ENCODE peak calls at places on chromosome 15, in eight cellular contexts. T is AG10803; V is HS-5; E is fibroblast of mammary gland; B is AG04450; H is NCI-H2171; X is stimulated activated CD4-positive, alpha-beta T cell treated with anti-CD3 and anti-CD28 coated beads, Interleukin-2, amount 100 ng/mL, for 48 hours; S is NCI-H1092. P is an unnamed sample.

GRCh38 chr15:44101944-44102343 is 93.1 kb downstream of the FRMD5 start:
- DNase-seq in T (peak), V (peak), E (peak), B (peak), H (no peak), X (no peak), S (no peak), P (peak)

GRCh38 chr15:68080783-68081182 is 26.7 kb downstream of the PIAS1 start:
- DNase-seq in T (no peak), V (no peak), E (no peak), B (no peak), H (no peak), X (no peak), S (no peak), P (no peak)

GRCh38 chr15:49270541-49271421 is 100.7 kb downstream of the GALK2 start:
- DNase-seq in T (peak), V (no peak), E (peak), B (no peak), H (no peak), X (no peak), S (no peak), P (no peak)

GRCh38 chr15:65920121-65920520 is 50.8 kb downstream of the RAB11A start:
- DNase-seq in T (no peak), V (no peak), E (no peak), B (no peak), H (peak), X (no peak), S (no peak), P (no peak)

GRCh38 chr15:46786886-46787285 is 930.4 kb upstream of the SEMA6D start:
- DNase-seq in T (no peak), V (no peak), E (no peak), B (no peak), H (peak), X (no peak), S (no peak), P (no peak)

GRCh38 chr15:74893627-74894026 is 3.8 kb downstream of the MPI start:
- DNase-seq in T (no peak), V (no peak), E (no peak), B (no peak), H (no peak), X (no peak), S (no peak), P (no peak)

GRCh38 chr15:66238318-66238717 is 15.2 kb downstream of the MEGF11 start:
- DNase-seq in T (no peak), V (no peak), E (no peak), B (no peak), H (no peak), X (no peak), S (no peak), P (no peak)

GRCh38 chr15:77138167-77138522 is 67.2 kb upstream of the TSPAN3 start:
- DNase-seq in T (no peak), V (no peak), E (peak), B (peak), H (no peak), X (no peak), S (no peak), P (no peak)

GRCh38 chr15:70488002-70488605 is 275.3 kb downstream of the UACA start:
- DNase-seq in T (peak), V (no peak), E (peak), B (no peak), H (no peak), X (peak), S (peak), P (no peak)

GRCh38 chr15:73697033-73697467 is 12.9 kb downstream of the CD276 start:
- DNase-seq in T (peak), V (peak), E (peak), B (peak), H (peak), X (peak), S (peak), P (peak)

GRCh38 chr15:33160054-33160453 is 34.5 kb downstream of the FMN1 start:
- DNase-seq in T (no peak), V (no peak), E (no peak), B (no peak), H (no peak), X (no peak), S (no peak), P (no peak)

GRCh38 chr15:43256341-43256740 is 10.4 kb downstream of the TGM5 start:
- DNase-seq in T (no peak), V (no peak), E (no peak), B (no peak), H (no peak), X (no peak), S (no peak), P (no peak)

GRCh38 chr15:90679959-90680358 is 37.2 kb upstream of the BLM start:
- DNase-seq in T (peak), V (no peak), E (no peak), B (no peak), H (no peak), X (no peak), S (no peak), P (no peak)

GRCh38 chr15:99486371-99487336 is 79.1 kb upstream of the MEF2A start:
- DNase-seq in T (peak), V (no peak), E (peak), B (no peak), H (peak), X (no peak), S (peak), P (no peak)

GRCh38 chr15:42171795-42172194 is 15.4 kb upstream of the PLA2G4F start:
- DNase-seq in T (no peak), V (no peak), E (no peak), B (no peak), H (no peak), X (no peak), S (no peak), P (no peak)

GRCh38 chr15:34335176-34335575 is 2.4 kb downstream of the SLC12A6 start:
- DNase-seq in T (no peak), V (no peak), E (peak), B (no peak), H (no peak), X (no peak), S (no peak), P (no peak)

GRCh38 chr15:66981746-66982145 is 83.7 kb upstream of the SMAD3 start:
- DNase-seq in T (no peak), V (no peak), E (no peak), B (no peak), H (no peak), X (no peak), S (no peak), P (no peak)

GRCh38 chr15:23642413-23643044 is 5.1 kb downstream of the MAGEL2 start:
- DNase-seq in T (peak), V (peak), E (peak), B (peak), H (peak), X (peak), S (peak), P (no peak)

GRCh38 chr15:90402230-90402629 is 14.2 kb downstream of the IQGAP1 start:
- DNase-seq in T (peak), V (peak), E (peak), B (peak), H (peak), X (no peak), S (peak), P (no peak)

GRCh38 chr15:77481670-77482069 is 61.0 kb downstream of the HMG20A start:
- DNase-seq in T (peak), V (no peak), E (peak), B (no peak), H (no peak), X (no peak), S (no peak), P (no peak)

GRCh38 chr15:45594835-45595530 is 7.8 kb downstream of the BLOC1S6 start:
- DNase-seq in T (no peak), V (no peak), E (no peak), B (no peak), H (no peak), X (no peak), S (no peak), P (no peak)

GRCh38 chr15:74787251-74788041 is 5.6 kb downstream of the CSK start:
- DNase-seq in T (peak), V (no peak), E (peak), B (peak), H (no peak), X (peak), S (no peak), P (no peak)

GRCh38 chr15:85702321-85703230 is 92.1 kb downstream of the KLHL25 start:
- DNase-seq in T (peak), V (no peak), E (peak), B (no peak), H (no peak), X (no peak), S (no peak), P (no peak)

GRCh38 chr15:42510258-42511009 is 15.0 kb downstream of the SNAP23 start:
- DNase-seq in T (no peak), V (no peak), E (peak), B (no peak), H (no peak), X (no peak), S (no peak), P (no peak)

GRCh38 chr15:50794102-50794501 is 28.6 kb upstream of the SPPL2A start:
- DNase-seq in T (no peak), V (no peak), E (no peak), B (no peak), H (no peak), X (no peak), S (no peak), P (no peak)

P was measured in epithelial cell of proximal tubule.